ENCODE peak calls at places on chromosomes 11 and 22, in six cellular contexts. H, F, M, A, W and Q are unnamed samples.

GRCh38 chr22:47408409-47408808 is 646.0 kb downstream of the TBC1D22A start:
- DNase-seq in M (no peak), H (no peak), W (peak; percentile 33), F (no peak), A (no peak), Q (no peak)

GRCh38 chr11:117525866-117526265 is 198.2 kb downstream of the CEP164 start:
- DNase-seq in W (peak; percentile 35), A (no peak), H (no peak), M (no peak), F (no peak), Q (no peak)

GRCh38 chr11:130209128-130209932 is 49.7 kb downstream of the ST14 start:
- DNase-seq in W (no peak), H (no peak), M (peak; percentile 8), A (no peak), F (no peak), Q (no peak)

GRCh38 chr11:57462597-57462996 is 2.3 kb downstream of the RTN4RL2 start:
- DNase-seq in F (no peak), M (no peak), A (no peak), H (no peak), W (no peak), Q (no peak)

GRCh38 chr22:19523240-19524169 is 705 bp downstream of the CLDN5 start:
- DNase-seq in F (no peak), A (peak; percentile 51), M (peak; percentile 31), H (no peak), W (peak; percentile 71), Q (peak; percentile 70)

GRCh38 chr11:69109101-69109500 is 46.6 kb upstream of the SMIM38 start:
- DNase-seq in M (no peak), H (no peak), W (no peak), F (no peak), A (no peak), Q (no peak)

GRCh38 chr11:36601145-36601544 is 3.1 kb upstream of the RAG2 start:
- DNase-seq in M (no peak), H (no peak), A (no peak), W (no peak), F (no peak), Q (no peak)

GRCh38 chr22:49023879-49024774 is 803.5 kb downstream of the BRD1 start:
- DNase-seq in F (no peak), W (no peak), A (no peak), H (no peak), M (no peak), Q (no peak)

GRCh38 chr11:61157743-61158142 is 3.5 kb downstream of the VPS37C start:
- DNase-seq in F (no peak), A (no peak), H (no peak), W (no peak), M (no peak), Q (no peak)

GRCh38 chr11:10441652-10442503 is 13.2 kb upstream of the AMPD3 start:
- DNase-seq in F (peak; percentile 95), H (no peak), A (no peak), M (peak; percentile 47), W (no peak), Q (no peak)

GRCh38 chr22:25008666-25009065 is 56.1 kb downstream of the KIAA1671 start:
- DNase-seq in A (no peak), M (no peak), F (no peak), H (peak; percentile 15), W (peak; percentile 30), Q (no peak)

GRCh38 chr11:27997344-27997743 is 110.6 kb downstream of the KIF18A start:
- DNase-seq in W (no peak), H (no peak), M (no peak), A (no peak), F (no peak), Q (no peak)

GRCh38 chr11:109512249-109512648 is 90.3 kb downstream of the C11orf87 start:
- DNase-seq in M (no peak), W (no peak), H (no peak), A (no peak), F (no peak), Q (no peak)

GRCh38 chr11:116946414-116946813 is 109.0 kb upstream of the APOA1 start:
- DNase-seq in F (no peak), M (no peak), H (no peak), A (no peak), W (no peak), Q (peak; percentile 21)